ENCODE peak calls at places on chromosomes 3 and 15, in six cellular contexts. I is lung microvascular endothelial cell; O is NCI-H2081; Q is GM23248; R is stimulated activated CD4-positive, alpha-beta T cell treated with anti-CD3 and anti-CD28 coated beads, Interleukin-1b, Interleukin-23, amount 100 ng/mL, for 24 hours; M is globus pallidus. K is an unnamed sample.

GRCh38 chr3:58085616-58086015 is 77.4 kb downstream of the FLNB start:
- DNase-seq in I (no peak), O (no peak), Q (no peak), R (no peak), M (no peak), K (no peak)

GRCh38 chr3:184015381-184016019 is 2.2 kb downstream of the ABCC5 start:
- DNase-seq in I (no peak), O (peak), Q (no peak), R (no peak), M (no peak), K (peak)

GRCh38 chr3:88219138-88219792 is 69.5 kb downstream of the C3orf38 start:
- DNase-seq in I (peak), O (peak), Q (peak), R (no peak), M (peak), K (peak)

GRCh38 chr15:44319385-44319784 is 30.9 kb downstream of the GOLM2 start:
- DNase-seq in I (no peak), O (no peak), Q (no peak), R (no peak), M (no peak), K (no peak)

GRCh38 chr15:55703873-55704285 is 39.1 kb downstream of the PRTG start:
- DNase-seq in I (no peak), O (no peak), Q (no peak), R (no peak), M (no peak), K (no peak)

GRCh38 chr3:182603501-182603900 is 189.8 kb upstream of the ATP11B start:
- DNase-seq in I (no peak), O (no peak), Q (no peak), R (no peak), M (no peak), K (no peak)

GRCh38 chr3:170835346-170835745 is 34.6 kb downstream of the RPL22L1 start:
- DNase-seq in I (no peak), O (peak), Q (no peak), R (no peak), M (no peak), K (no peak)

GRCh38 chr15:42727740-42728355 is 9.1 kb downstream of the CDAN1 start:
- DNase-seq in I (no peak), O (no peak), Q (no peak), R (no peak), M (no peak), K (no peak)

GRCh38 chr3:40505599-40506462 is at the start of gene ZNF620:
- DNase-seq in I (peak), O (peak), Q (peak), R (no peak), M (peak), K (peak)

GRCh38 chr3:63908081-63908736 is 4.0 kb downstream of the SCAANT1 start:
- DNase-seq in I (peak), O (no peak), Q (peak), R (no peak), M (no peak), K (no peak)

GRCh38 chr3:38588276-38588971 is 61.1 kb downstream of the SCN5A start:
- DNase-seq in I (no peak), O (no peak), Q (no peak), R (no peak), M (no peak), K (no peak)

GRCh38 chr3:37990527-37990926 is at the start of gene VILL:
- DNase-seq in I (no peak), O (no peak), Q (no peak), R (no peak), M (no peak), K (peak)

GRCh38 chr15:38354321-38354929 is 99.5 kb upstream of the FAM98B start:
- DNase-seq in I (peak), O (peak), Q (peak), R (peak), M (peak), K (peak)

GRCh38 chr3:128554100-128554464 is 61.1 kb upstream of the GATA2 start:
- DNase-seq in I (peak), O (no peak), Q (peak), R (no peak), M (no peak), K (no peak)

GRCh38 chr15:47571241-47571640 is 146.1 kb upstream of the SEMA6D start:
- DNase-seq in I (no peak), O (no peak), Q (no peak), R (no peak), M (no peak), K (no peak)

GRCh38 chr15:28930476-28931291 is 44.9 kb downstream of the APBA2 start:
- DNase-seq in I (no peak), O (no peak), Q (no peak), R (no peak), M (no peak), K (no peak)

GRCh38 chr3:50515565-50516047 is 12.2 kb upstream of the CACNA2D2 start:
- DNase-seq in I (peak), O (no peak), Q (no peak), R (no peak), M (no peak), K (no peak)

GRCh38 chr3:196995646-196996355 is 27.2 kb upstream of the PIGZ start:
- DNase-seq in I (no peak), O (no peak), Q (peak), R (no peak), M (no peak), K (no peak)

GRCh38 chr3:119616056-119616455 is 18.4 kb downstream of the PLA1A start:
- DNase-seq in I (no peak), O (no peak), Q (no peak), R (no peak), M (no peak), K (no peak)

GRCh38 chr15:66718220-66718988 is 16.4 kb downstream of the SMAD6 start:
- DNase-seq in I (peak), O (no peak), Q (no peak), R (no peak), M (no peak), K (no peak)

GRCh38 chr15:68252925-68253534 is 23.5 kb upstream of the CLN6 start:
- DNase-seq in I (peak), O (peak), Q (peak), R (no peak), M (peak), K (peak)

GRCh38 chr3:155217591-155217990 is 75.9 kb downstream of the STRIT1 start:
- DNase-seq in I (no peak), O (no peak), Q (peak), R (no peak), M (no peak), K (no peak)

GRCh38 chr3:194249323-194250103 is 101.6 kb downstream of the CPN2 start:
- DNase-seq in I (no peak), O (peak), Q (no peak), R (no peak), M (no peak), K (no peak)

GRCh38 chr3:111484666-111485065 is 57.3 kb upstream of the CD96 start:
- DNase-seq in I (no peak), O (no peak), Q (peak), R (no peak), M (no peak), K (no peak)

GRCh38 chr3:106206165-106206564 is 337.4 kb upstream of the CBLB start:
- DNase-seq in I (peak), O (peak), Q (peak), R (no peak), M (peak), K (no peak)

GRCh38 chr3:37072892-37073291 is 79.6 kb downstream of the MLH1 start:
- DNase-seq in I (peak), O (peak), Q (peak), R (no peak), M (no peak), K (no peak)

GRCh38 chr15:51796777-51797474 is 32.5 kb upstream of the TMOD3 start:
- DNase-seq in I (no peak), O (no peak), Q (peak), R (no peak), M (no peak), K (peak)

GRCh38 chr15:74403981-74404563 is 29.7 kb downstream of the SEMA7A start:
- DNase-seq in I (no peak), O (no peak), Q (no peak), R (no peak), M (no peak), K (no peak)

GRCh38 chr3:78856164-78856563 is 911.6 kb downstream of the ROBO1 start:
- DNase-seq in I (no peak), O (no peak), Q (no peak), R (no peak), M (no peak), K (no peak)

GRCh38 chr3:16801698-16802097 is 83.1 kb upstream of the PLCL2 start:
- DNase-seq in I (no peak), O (no peak), Q (peak), R (no peak), M (no peak), K (no peak)

GRCh38 chr15:96337354-96337990 is 7.0 kb downstream of the NR2F2 start:
- DNase-seq in I (peak), O (peak), Q (peak), R (no peak), M (no peak), K (no peak)

GRCh38 chr15:76209523-76209922 is 101.7 kb downstream of the ETFA start:
- DNase-seq in I (no peak), O (no peak), Q (no peak), R (no peak), M (no peak), K (no peak)

GRCh38 chr3:6321999-6322398 is 538.9 kb upstream of the GRM7 start:
- DNase-seq in I (no peak), O (no peak), Q (no peak), R (no peak), M (no peak), K (no peak)

GRCh38 chr15:96345560-96346389 is 15.3 kb downstream of the NR2F2 start:
- DNase-seq in I (peak), O (peak), Q (peak), R (no peak), M (peak), K (peak)

K was measured in small intestine.